ENCODE peak calls at places on chromosomes 5 and 9, in eight cellular contexts. I is fibroblast of mammary gland; U is GM18507; A is bronchial epithelial cell; S is T-helper 1 cell; X is ecto neural progenitor cell; P is mucosa of gallbladder; F is activated naive CD4-positive, alpha-beta T cell treated with anti-CD3 and anti-CD28 coated beads, Interleukin-2, amount 50 U/mL, for 16 hours. K is an unnamed sample.

GRCh38 chr5:180208435-180209081 is 453 bp downstream of the RASGEF1C start:
- DNase-seq in S (no peak), U (no peak), X (peak; percentile 77), P (no peak), A (no peak), F (peak; percentile 20), I (no peak), K (peak; percentile 83)

GRCh38 chr5:54902817-54903473 is 82.4 kb downstream of the ESM1 start:
- DNase-seq in U (peak; percentile 5), I (peak; percentile 74), F (peak; percentile 40), P (no peak), A (no peak), X (no peak), S (peak; percentile 91), K (no peak)

GRCh38 chr9:129237195-129237611 is 59.1 kb upstream of the IER5L start:
- DNase-seq in A (peak; percentile 62), P (no peak), S (peak; percentile 18), I (peak; percentile 71), X (no peak), U (no peak), F (peak; percentile 73), K (no peak)

GRCh38 chr5:98913911-98914310 is 14.9 kb downstream of the CHD1 start:
- DNase-seq in F (no peak), I (no peak), U (no peak), X (no peak), A (no peak), P (no peak), S (no peak), K (no peak)

GRCh38 chr5:137737349-137738256 is 1.7 kb upstream of the KLHL3 start:
- DNase-seq in I (peak; percentile 83), X (no peak), S (no peak), U (no peak), A (peak; percentile 92), P (peak; percentile 63), F (peak; percentile 39), K (no peak)

GRCh38 chr9:94772128-94772527 is 45.6 kb downstream of the AOPEP start:
- DNase-seq in U (no peak), I (no peak), X (no peak), F (no peak), P (no peak), A (no peak), S (no peak), K (no peak)

GRCh38 chr5:167294861-167295685 is 996.4 kb upstream of the WWC1 start:
- DNase-seq in X (no peak), I (peak; percentile 91), U (no peak), P (no peak), A (peak; percentile 87), F (no peak), S (no peak), K (peak; percentile 24)

GRCh38 chr9:120901704-120902103 is 24.7 kb upstream of the PHF19 start:
- DNase-seq in X (no peak), U (no peak), I (no peak), P (no peak), F (no peak), A (no peak), S (no peak), K (no peak)

GRCh38 chr9:79542735-79543504 is 28.8 kb upstream of the TLE4 start:
- DNase-seq in U (no peak), S (no peak), I (no peak), A (no peak), P (no peak), F (no peak), X (no peak), K (no peak)

GRCh38 chr9:126057461-126057860 is 269.2 kb upstream of the MVB12B start:
- DNase-seq in I (no peak), U (no peak), A (no peak), X (no peak), P (no peak), F (no peak), S (no peak), K (no peak)

GRCh38 chr5:86917117-86917579 is 299.4 kb downstream of the COX7C start:
- DNase-seq in I (peak; percentile 41), A (peak; percentile 26), F (no peak), U (no peak), X (no peak), P (peak; percentile 10), S (peak; percentile 81), K (no peak)

GRCh38 chr5:103210952-103211351 is 47.6 kb upstream of the MACIR start:
- DNase-seq in F (no peak), I (no peak), U (no peak), P (no peak), A (no peak), X (no peak), S (no peak), K (no peak)

GRCh38 chr5:28408186-28408585 is 1369.8 kb upstream of the CDH9 start:
- DNase-seq in A (peak; percentile 83), U (no peak), F (no peak), P (no peak), S (no peak), I (peak; percentile 2), X (no peak), K (no peak)

GRCh38 chr5:175866377-175866907 is 4.9 kb upstream of the CPLX2 start:
- DNase-seq in I (no peak), S (no peak), X (no peak), U (no peak), P (no peak), A (no peak), F (no peak), K (no peak)

GRCh38 chr5:170470275-170470674 is 33.5 kb upstream of the KCNIP1 start:
- DNase-seq in I (no peak), F (no peak), X (no peak), S (no peak), A (no peak), U (no peak), P (no peak), K (no peak)

GRCh38 chr5:39328731-39329130 is 35.6 kb downstream of the C9 start:
- DNase-seq in U (no peak), X (no peak), I (no peak), P (no peak), A (no peak), S (no peak), F (no peak), K (no peak)

GRCh38 chr9:121772600-121773285 is 121.3 kb downstream of the DAB2IP start:
- DNase-seq in P (no peak), F (peak; percentile 8), U (no peak), S (no peak), X (no peak), I (no peak), A (no peak), K (no peak)

GRCh38 chr9:115157245-115157674 is 39.3 kb upstream of the TNC start:
- DNase-seq in A (peak; percentile 95), I (peak; percentile 87), X (no peak), F (no peak), U (no peak), S (no peak), P (no peak), K (no peak)

GRCh38 chr5:1772634-1773033 is 27.0 kb downstream of the MRPL36 start:
- DNase-seq in I (peak; percentile 60), A (no peak), X (no peak), U (no peak), P (no peak), S (no peak), F (no peak), K (peak; percentile 79)

GRCh38 chr5:174991807-174992308 is 267.5 kb downstream of the MSX2 start:
- DNase-seq in I (no peak), U (no peak), P (no peak), S (no peak), A (no peak), X (no peak), F (no peak), K (no peak)

GRCh38 chr5:138305797-138306196 is 25.8 kb downstream of the CDC25C start:
- DNase-seq in A (peak; percentile 67), I (no peak), S (no peak), U (no peak), P (no peak), X (no peak), F (no peak), K (no peak)

GRCh38 chr5:168159425-168159824 is 132.0 kb upstream of the WWC1 start:
- DNase-seq in S (no peak), F (no peak), X (no peak), P (peak; percentile 84), U (no peak), I (no peak), A (no peak), K (no peak)

GRCh38 chr5:112689510-112689909 is 48.2 kb upstream of the APC start:
- DNase-seq in A (no peak), I (peak; percentile 72), S (no peak), P (no peak), U (no peak), F (no peak), X (no peak), K (no peak)

GRCh38 chr9:107213561-107214028 is 69.5 kb upstream of the RAD23B start:
- DNase-seq in P (no peak), A (peak; percentile 95), X (no peak), F (peak; percentile 15), I (peak; percentile 95), S (peak; percentile 73), U (peak; percentile 9), K (peak; percentile 28)

GRCh38 chr9:134539613-134540012 is 102.0 kb upstream of the COL5A1 start:
- DNase-seq in U (no peak), P (no peak), X (no peak), F (no peak), S (no peak), I (no peak), A (no peak), K (no peak)

GRCh38 chr5:111159845-111160244 is 64.3 kb upstream of the CAMK4 start:
- DNase-seq in P (no peak), I (no peak), U (no peak), X (no peak), A (no peak), S (no peak), F (no peak), K (no peak)

GRCh38 chr5:175617447-175617846 is 40.4 kb upstream of the HRH2 start:
- DNase-seq in I (no peak), F (no peak), X (no peak), U (no peak), A (no peak), S (no peak), P (no peak), K (no peak)

GRCh38 chr9:114988962-114989599 is 58.7 kb upstream of the TNFSF8 start:
- DNase-seq in S (peak; percentile 66), P (no peak), F (no peak), A (peak; percentile 68), X (no peak), U (no peak), I (peak; percentile 65), K (no peak)

GRCh38 chr5:31192442-31192841 is 1.0 kb upstream of the CDH6 start:
- DNase-seq in U (no peak), X (no peak), I (no peak), F (no peak), P (no peak), A (no peak), S (no peak), K (no peak)

GRCh38 chr9:82586918-82587356 is 476.0 kb downstream of the RASEF start:
- DNase-seq in I (no peak), F (no peak), U (no peak), X (no peak), P (no peak), A (no peak), S (no peak), K (no peak)

GRCh38 chr5:24591426-24591825 is 53.4 kb downstream of the CDH10 start:
- DNase-seq in U (no peak), F (no peak), I (no peak), P (no peak), X (no peak), S (no peak), A (no peak), K (no peak)

GRCh38 chr9:127684576-127684975 is 22.2 kb upstream of the CFAP157 start:
- DNase-seq in X (no peak), I (peak; percentile 15), A (no peak), U (no peak), S (no peak), F (no peak), P (no peak), K (peak; percentile 59)

K was measured in 8988T.